ENCODE peak calls at places on chromosomes 3 and 15, in six cellular contexts. Z is IMR-90, W is H9, B is H1, K is trophoblast cell, Q is mesenchymal stem cell. A is an unnamed sample.
A peak's percentile ranks its signal among the peaks of the same experiment; 100 is the strongest.

GRCh38 chr3:110783541-110783940 is 288.1 kb upstream of the NECTIN3 start:
- DNase-seq in Z (no peak), W (no peak), B (no peak), K (no peak), Q (no peak), A (peak; percentile 43)

GRCh38 chr3:87856126-87856525 is 202.7 kb downstream of the CGGBP1 start:
- DNase-seq in Z (no peak), W (no peak), B (no peak), K (no peak), Q (no peak), A (no peak)

GRCh38 chr3:25171118-25171912 is 256.7 kb upstream of the RARB start:
- DNase-seq in Z (no peak), W (no peak), B (no peak), K (no peak), Q (no peak), A (peak; percentile 17)

GRCh38 chr3:98326945-98327344 is 26.7 kb upstream of the OR5K4 start:
- DNase-seq in Z (no peak), W (no peak), B (no peak), K (no peak), Q (no peak), A (no peak)

GRCh38 chr3:149095487-149095886 is 9.2 kb upstream of the HLTF start:
- DNase-seq in Z (no peak), W (no peak), B (no peak), K (no peak), Q (no peak), A (no peak)

GRCh38 chr15:95883064-95883463 is 447.4 kb upstream of the NR2F2 start:
- DNase-seq in Z (no peak), W (no peak), B (no peak), K (no peak), Q (no peak), A (no peak)

GRCh38 chr3:27216295-27216694 is 152.9 kb downstream of the NEK10 start:
- DNase-seq in Z (no peak), W (no peak), B (no peak), K (no peak), Q (no peak), A (no peak)

GRCh38 chr3:131147534-131147933 is 120.9 kb downstream of the NEK11 start:
- DNase-seq in Z (no peak), W (no peak), B (no peak), K (no peak), Q (no peak), A (no peak)

GRCh38 chr15:29139072-29139471 is 130.6 kb downstream of the NSMCE3 start:
- DNase-seq in Z (no peak), W (peak; percentile 19), B (no peak), K (no peak), Q (no peak), A (no peak)

GRCh38 chr15:77620960-77621647 is 11.6 kb downstream of the LINGO1 start:
- DNase-seq in Z (no peak), W (no peak), B (no peak), K (no peak), Q (no peak), A (no peak)

GRCh38 chr3:80232760-80233159 is 465.0 kb upstream of the ROBO1 start:
- DNase-seq in Z (peak; percentile 91), W (no peak), B (peak; percentile 5), K (no peak), Q (peak; percentile 74), A (no peak)

GRCh38 chr3:100073555-100074307 is 40.6 kb downstream of the FILIP1L start:
- DNase-seq in Z (peak; percentile 97), W (peak; percentile 40), B (peak; percentile 1), K (no peak), Q (peak; percentile 99), A (peak; percentile 23)

DNA sequence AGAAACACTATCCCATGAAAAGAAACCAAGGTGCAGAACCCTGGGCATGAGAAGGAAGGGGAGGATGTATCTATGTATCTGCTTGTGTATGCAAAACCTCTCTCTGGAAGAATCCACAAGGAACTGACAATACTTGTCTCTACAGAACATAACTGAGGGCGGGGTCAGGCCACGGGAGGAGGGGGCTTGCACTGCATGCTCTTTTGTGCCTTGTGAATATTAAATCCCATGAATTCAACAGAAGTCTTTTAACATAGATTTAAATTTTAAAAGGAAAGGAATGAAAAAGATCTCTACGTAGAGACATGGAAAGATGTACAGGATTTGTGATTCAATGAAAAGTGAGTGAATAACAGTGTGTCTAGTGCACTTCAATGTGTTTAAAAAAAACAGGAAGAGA is 57.7 kb downstream of the RPN1 start:
- DNase-seq in Z (no peak), W (no peak), B (no peak), K (no peak), Q (no peak), A (no peak)
- H4K91ac ChIP-seq in Z (no peak overlapping the region), W (no peak overlapping the region), B (no peak overlapping the region), K (no peak overlapping the region), Q (no peak overlapping the region), A (no peak overlapping the region)

GRCh38 chr3:185325946-185326791 is 36.8 kb upstream of the MAP3K13 start:
- DNase-seq in Z (no peak), W (no peak), B (no peak), K (no peak), Q (no peak), A (no peak)

GRCh38 chr3:185328324-185329004 is 34.5 kb upstream of the MAP3K13 start:
- DNase-seq in Z (no peak), W (no peak), B (no peak), K (no peak), Q (no peak), A (no peak)

GRCh38 chr3:185330238-185330637 is 32.7 kb upstream of the MAP3K13 start:
- DNase-seq in Z (no peak), W (no peak), B (no peak), K (no peak), Q (no peak), A (no peak)

GRCh38 chr3:185330644-185331043 is 32.3 kb upstream of the MAP3K13 start:
- DNase-seq in Z (no peak), W (peak; percentile 26), B (no peak), K (no peak), Q (no peak), A (no peak)

DNA sequence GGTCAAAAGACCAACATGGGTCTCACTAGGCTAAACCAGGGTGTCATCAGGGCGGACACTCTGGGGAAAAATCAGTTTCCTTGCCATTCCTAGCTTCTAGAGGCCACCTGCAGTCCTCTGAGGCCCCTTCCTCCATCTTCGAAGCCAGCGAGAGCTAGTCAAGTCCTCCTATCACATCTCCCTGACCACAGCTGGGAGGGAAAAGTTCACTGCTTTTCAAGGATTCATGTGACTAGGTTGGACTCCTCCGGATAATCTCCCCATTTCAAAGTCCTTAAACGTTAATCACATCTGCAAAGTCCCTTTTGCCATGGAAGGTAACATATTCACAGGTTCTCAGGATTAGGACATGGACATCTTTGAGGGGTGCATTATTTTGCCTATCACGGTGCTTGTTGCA is 35.9 kb upstream of the MAP3K13 start:
- DNase-seq in Z (no peak), W (no peak), B (no peak), K (no peak), Q (no peak), A (no peak)
- H4K91ac ChIP-seq in Z (no peak overlapping the region), W (no peak overlapping the region), B (no peak overlapping the region), K (no peak overlapping the region), Q (no peak overlapping the region), A (no peak overlapping the region)

GRCh38 chr15:90420488-90420850 is 32.4 kb downstream of the IQGAP1 start:
- DNase-seq in Z (no peak), W (no peak), B (no peak), K (no peak), Q (no peak), A (no peak)
- H4K91ac ChIP-seq in Z (peak overlapping the region; percentile 92), W (no peak overlapping the region), B (no peak overlapping the region), K (no peak overlapping the region), Q (no peak overlapping the region), A (no peak overlapping the region)

DNA sequence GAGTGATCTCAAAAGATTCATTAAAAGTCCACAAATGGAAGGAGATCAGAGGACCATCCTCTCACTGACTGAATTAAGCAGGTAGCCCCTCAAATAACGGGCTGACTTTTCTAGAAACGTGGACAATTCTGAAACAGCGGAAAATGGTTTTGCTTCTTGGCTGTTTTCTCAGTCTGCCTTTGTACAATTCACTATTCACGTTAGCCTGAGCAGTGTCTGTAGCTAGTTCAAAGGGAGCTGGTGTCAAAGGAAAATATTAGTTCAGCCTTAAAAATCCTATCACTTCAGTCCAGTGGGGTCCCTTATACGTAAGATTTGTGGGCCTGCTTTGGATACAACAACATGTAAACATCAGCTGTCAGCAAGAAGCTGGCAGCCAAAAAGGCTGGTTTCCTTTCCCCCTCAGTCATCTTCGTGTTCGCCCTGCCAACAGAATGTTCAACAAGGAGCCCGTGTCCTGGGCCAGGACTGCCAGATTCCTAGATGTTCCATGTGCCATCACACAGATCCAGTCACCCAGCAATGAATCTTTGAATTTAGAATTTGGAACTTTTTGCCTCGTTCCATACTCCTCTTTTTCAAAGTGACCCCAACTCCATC is 19.3 kb downstream of the LMCD1 start:
- DNase-seq in Z (no peak), W (no peak), B (no peak), K (no peak), Q (no peak), A (no peak)
- H4K91ac ChIP-seq in Z (no peak overlapping the region), W (no peak overlapping the region), B (no peak overlapping the region), K (no peak overlapping the region), Q (no peak overlapping the region), A (no peak overlapping the region)